ENCODE peak calls at places on chromosomes 12 and 14, in four cellular contexts. One of them, this sample, is unnamed.

GRCh38 chr14:91996951-91997371 is 42.9 kb downstream of the TRIP11 start:
- DNase-seq in tibial nerve: peak; percentile 20
- DNase-seq in small intestine: peak; percentile 91
- DNase-seq in suprapubic skin: no peak
- DNase-seq in this sample: no peak

GRCh38 chr12:53961025-53961761 is 6.5 kb downstream of the HOXC12 start:
- DNase-seq in suprapubic skin: no peak
- DNase-seq in small intestine: no peak
- DNase-seq in tibial nerve: no peak
- DNase-seq in this sample: no peak

GRCh38 chr12:24073170-24073810 is 123.8 kb upstream of the SOX5 start:
- DNase-seq in suprapubic skin: no peak
- DNase-seq in tibial nerve: no peak
- DNase-seq in small intestine: no peak
- DNase-seq in this sample: no peak

GRCh38 chr12:57861967-57862366 is 15.4 kb upstream of the CTDSP2 start:
- DNase-seq in small intestine: no peak
- DNase-seq in suprapubic skin: no peak
- DNase-seq in tibial nerve: no peak
- DNase-seq in this sample: no peak

GRCh38 chr12:50985322-50985721 is 33.0 kb downstream of the HIGD1C start:
- DNase-seq in small intestine: peak; percentile 25
- DNase-seq in tibial nerve: peak; percentile 81
- DNase-seq in suprapubic skin: no peak
- DNase-seq in this sample: no peak

GRCh38 chr12:98653866-98654493 is 8.9 kb downstream of the APAF1 start:
- DNase-seq in tibial nerve: no peak
- DNase-seq in small intestine: peak; percentile 56
- DNase-seq in suprapubic skin: no peak
- DNase-seq in this sample: no peak

GRCh38 chr14:29717906-29718305 is 209.7 kb downstream of the PRKD1 start:
- DNase-seq in small intestine: no peak
- DNase-seq in suprapubic skin: no peak
- DNase-seq in tibial nerve: no peak
- DNase-seq in this sample: no peak

GRCh38 chr14:95287176-95287754 is 32.4 kb downstream of the CLMN start:
- DNase-seq in tibial nerve: no peak
- DNase-seq in suprapubic skin: peak; percentile 63
- DNase-seq in small intestine: no peak
- DNase-seq in this sample: no peak

GRCh38 chr12:7872565-7873304 is at the start of gene SLC2A14:
- DNase-seq in suprapubic skin: no peak
- DNase-seq in small intestine: no peak
- DNase-seq in tibial nerve: no peak
- DNase-seq in this sample: no peak

GRCh38 chr14:21940887-21941855 is 267.6 kb upstream of the OR4E1 start:
- DNase-seq in tibial nerve: no peak
- DNase-seq in suprapubic skin: no peak
- DNase-seq in small intestine: no peak
- DNase-seq in this sample: no peak

GRCh38 chr12:111673503-111673902 is 12.3 kb downstream of the BRAP start:
- DNase-seq in suprapubic skin: no peak
- DNase-seq in small intestine: no peak
- DNase-seq in tibial nerve: no peak
- DNase-seq in this sample: no peak

DNA sequence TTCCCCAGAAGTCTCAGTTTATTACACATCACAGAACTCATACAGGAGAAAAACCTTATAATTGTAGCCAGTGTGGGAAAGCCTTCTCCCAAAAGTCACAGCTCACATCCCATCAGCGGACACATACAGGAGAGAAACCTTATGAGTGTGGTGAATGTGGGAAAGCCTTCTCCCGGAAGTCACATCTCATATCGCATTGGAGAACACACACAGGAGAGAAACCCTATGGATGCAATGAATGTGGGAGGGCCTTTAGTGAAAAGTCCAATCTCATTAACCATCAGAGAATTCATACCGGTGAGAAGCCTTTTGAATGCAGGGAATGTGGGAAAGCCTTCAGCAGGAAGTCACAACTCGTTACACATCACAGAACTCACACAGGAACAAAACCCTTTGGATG is 20.1 kb downstream of the ZNF84 start:
- DNase-seq in tibial nerve: no peak
- DNase-seq in small intestine: no peak
- DNase-seq in suprapubic skin: no peak
- DNase-seq in this sample: no peak
- H3K9me3 ChIP-seq in tibial nerve: peaks cover 100% of the 10 kb centered on the region
- H3K9me3 ChIP-seq in small intestine: peaks cover 3% of the 10 kb centered on the region
- H3K9me3 ChIP-seq in suprapubic skin: peaks cover 82% of the 10 kb centered on the region
- H3K9me3 ChIP-seq in this sample: peaks cover 87% of the 10 kb centered on the region

GRCh38 chr14:86141966-86142365 is 612.0 kb downstream of the FLRT2 start:
- DNase-seq in tibial nerve: no peak
- DNase-seq in small intestine: no peak
- DNase-seq in suprapubic skin: no peak
- DNase-seq in this sample: no peak

DNA sequence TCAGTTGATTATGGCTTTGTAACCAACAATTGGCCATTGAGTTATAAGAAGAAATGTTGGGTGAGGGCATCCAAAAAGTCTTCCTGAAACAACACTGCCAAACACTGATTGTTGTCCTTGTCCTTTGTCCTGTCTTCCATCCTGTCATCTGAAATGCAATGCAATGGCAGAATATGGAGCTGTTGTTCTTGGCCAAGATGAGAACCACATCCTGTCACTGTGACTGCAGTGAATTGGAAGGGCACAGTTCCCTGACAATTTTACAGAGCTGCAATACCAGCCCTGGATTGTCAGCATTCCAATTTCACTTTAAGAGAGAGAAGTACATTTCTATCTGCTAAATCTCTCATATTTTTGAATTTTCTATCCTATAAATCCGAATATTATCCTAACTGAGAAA is 613.3 kb downstream of the FLRT2 start:
- DNase-seq in small intestine: no peak
- DNase-seq in tibial nerve: no peak
- DNase-seq in suprapubic skin: no peak
- DNase-seq in this sample: no peak
- H3K9me3 ChIP-seq in small intestine: no peaks in the 10 kb centered on the region
- H3K9me3 ChIP-seq in tibial nerve: no peaks in the 10 kb centered on the region
- H3K9me3 ChIP-seq in suprapubic skin: peaks cover 3% of the 10 kb centered on the region
- H3K9me3 ChIP-seq in this sample: no peaks in the 10 kb centered on the region

GRCh38 chr12:91155990-91156389 is 26.6 kb downstream of the DCN start:
- DNase-seq in suprapubic skin: no peak
- DNase-seq in tibial nerve: no peak
- DNase-seq in small intestine: no peak
- DNase-seq in this sample: no peak
- H3K9me3 ChIP-seq in suprapubic skin: no peaks in the 10 kb centered on the region
- H3K9me3 ChIP-seq in tibial nerve: no peaks in the 10 kb centered on the region
- H3K9me3 ChIP-seq in small intestine: no peaks in the 10 kb centered on the region
- H3K9me3 ChIP-seq in this sample: peaks cover under 1% of the 10 kb centered on the region

GRCh38 chr14:85058170-85058569 is 471.8 kb upstream of the FLRT2 start:
- DNase-seq in tibial nerve: no peak
- DNase-seq in small intestine: no peak
- DNase-seq in suprapubic skin: no peak
- DNase-seq in this sample: no peak

GRCh38 chr14:85063747-85064146 is 466.2 kb upstream of the FLRT2 start:
- DNase-seq in tibial nerve: no peak
- DNase-seq in small intestine: no peak
- DNase-seq in suprapubic skin: no peak
- DNase-seq in this sample: no peak

GRCh38 chr14:85057266-85057665 is 472.7 kb upstream of the FLRT2 start:
- DNase-seq in suprapubic skin: no peak
- DNase-seq in small intestine: no peak
- DNase-seq in tibial nerve: no peak
- DNase-seq in this sample: no peak

GRCh38 chr14:85061256-85061655 is 468.7 kb upstream of the FLRT2 start:
- DNase-seq in small intestine: no peak
- DNase-seq in suprapubic skin: no peak
- DNase-seq in tibial nerve: no peak
- DNase-seq in this sample: no peak

GRCh38 chr14:85060116-85060515 is 469.8 kb upstream of the FLRT2 start:
- DNase-seq in suprapubic skin: no peak
- DNase-seq in small intestine: no peak
- DNase-seq in tibial nerve: no peak
- DNase-seq in this sample: no peak
- H3K9me3 ChIP-seq in suprapubic skin: no peaks in the 10 kb centered on the region
- H3K9me3 ChIP-seq in small intestine: no peaks in the 10 kb centered on the region
- H3K9me3 ChIP-seq in tibial nerve: peaks cover 6% of the 10 kb centered on the region
- H3K9me3 ChIP-seq in this sample: no peaks in the 10 kb centered on the region

DNA sequence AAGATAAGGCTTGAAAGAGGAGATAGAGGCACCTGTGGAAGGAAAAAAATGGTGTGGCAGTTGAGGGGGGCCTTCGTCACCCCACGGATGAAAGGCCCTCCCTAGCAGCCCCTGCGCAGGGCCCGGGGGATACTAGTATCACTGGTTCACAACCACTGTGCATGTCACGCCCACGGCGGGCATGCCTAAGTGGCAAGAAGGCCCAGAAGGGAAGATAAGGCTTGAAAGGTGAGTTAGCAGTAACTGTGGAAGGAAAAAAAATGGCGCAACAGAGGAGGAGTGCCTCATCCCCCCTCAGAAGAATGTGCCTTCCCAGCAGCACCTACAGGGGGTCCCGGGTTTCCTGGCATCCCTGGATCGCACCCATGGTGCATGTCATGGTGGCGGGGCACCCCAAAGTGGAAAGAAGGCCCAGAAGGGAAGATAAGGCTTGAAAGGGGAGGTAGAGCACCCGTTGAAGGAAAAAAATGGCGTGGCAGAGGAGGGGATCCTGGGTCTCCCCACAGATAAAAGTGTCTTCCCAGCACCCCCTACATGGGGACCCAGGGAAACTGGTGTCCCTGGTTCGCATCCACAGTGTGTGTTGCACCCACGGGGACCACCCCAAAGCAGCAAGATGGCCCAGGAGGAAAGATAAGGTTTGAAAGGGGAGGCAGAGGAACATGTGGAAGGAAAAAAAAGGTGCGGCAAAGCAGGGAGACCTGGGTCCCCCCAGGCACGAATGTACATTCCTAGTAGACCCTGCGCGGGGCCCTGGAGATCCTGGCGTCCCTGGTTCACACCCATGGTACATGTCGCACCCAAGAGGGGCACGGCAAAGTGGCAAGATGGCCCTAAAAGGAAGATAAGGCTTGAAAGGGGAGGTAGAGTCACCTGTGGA is 279.2 kb downstream of the ALG10 start:
- DNase-seq in suprapubic skin: no peak
- DNase-seq in tibial nerve: no peak
- DNase-seq in small intestine: no peak
- DNase-seq in this sample: no peak
- H3K9me3 ChIP-seq in suprapubic skin: peaks cover 28% of the 10 kb centered on the region
- H3K9me3 ChIP-seq in tibial nerve: peaks cover 98% of the 10 kb centered on the region
- H3K9me3 ChIP-seq in small intestine: peaks cover 7% of the 10 kb centered on the region
- H3K9me3 ChIP-seq in this sample: no peaks in the 10 kb centered on the region

DNA sequence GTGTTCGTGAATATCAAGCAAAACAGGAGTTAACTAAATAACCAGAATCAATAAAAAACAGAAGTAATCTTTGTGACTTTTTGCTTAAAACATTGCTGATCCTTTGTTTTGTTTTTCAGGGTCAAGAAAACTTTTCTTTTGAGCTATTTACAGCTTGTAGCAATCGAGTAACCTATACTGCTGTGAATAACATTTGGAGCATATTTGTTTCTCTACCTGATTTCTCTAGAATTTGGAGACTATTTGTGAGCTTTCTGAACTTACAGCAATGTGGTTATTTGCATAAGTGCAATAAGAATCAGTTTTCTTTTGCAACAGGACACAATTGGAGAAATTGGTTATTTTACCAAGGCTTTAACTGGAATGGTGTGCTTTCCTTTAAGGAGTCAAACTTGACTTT is 7.3 kb upstream of the ETNK1 start:
- DNase-seq in suprapubic skin: no peak
- DNase-seq in tibial nerve: no peak
- DNase-seq in small intestine: no peak
- DNase-seq in this sample: no peak
- H3K9me3 ChIP-seq in suprapubic skin: peaks cover 2% of the 10 kb centered on the region
- H3K9me3 ChIP-seq in tibial nerve: peaks cover 22% of the 10 kb centered on the region
- H3K9me3 ChIP-seq in small intestine: no peaks in the 10 kb centered on the region
- H3K9me3 ChIP-seq in this sample: no peaks in the 10 kb centered on the region

This sample was measured in vagina.